ENCODE peak calls at places on chromosomes 6 and 20, in seven cellular contexts. Z is activated T-helper 1 cell treated with anti-CD3 and anti-CD28 coated beads, Interleukin-2, amount 50 U/mL, for 16 hours; X is upper lobe of right lung; B is iris pigment epithelial cell; T is activated gamma-delta T cell treated with Interleukin-2 at 50 U/mL for 16 hours; U is body of pancreas; F is NT2/D1. Y is an unnamed sample.

GRCh38 chr6:67683960-67684359 is 951.1 kb upstream of the ADGRB3 start:
- DNase-seq in X (no peak), B (peak; percentile 77), Z (no peak), U (no peak), T (no peak), F (no peak), Y (no peak)

GRCh38 chr20:18019068-18019467 is 38.6 kb downstream of the OVOL2 start:
- DNase-seq in T (peak; percentile 7), U (no peak), F (peak; percentile 27), X (no peak), B (peak; percentile 52), Z (no peak), Y (no peak)

GRCh38 chr6:1392813-1393640 is 3.7 kb downstream of the FOXF2 start:
- DNase-seq in X (no peak), T (no peak), U (no peak), B (peak; percentile 50), F (no peak), Z (no peak), Y (no peak)

GRCh38 chr6:35492664-35493284 is 4.1 kb downstream of the TEAD3 start:
- DNase-seq in Z (no peak), T (no peak), X (no peak), F (no peak), U (no peak), B (no peak), Y (no peak)

GRCh38 chr6:29813066-29813465 is 14.6 kb upstream of the HLA-G start:
- DNase-seq in Z (no peak), U (no peak), F (no peak), X (no peak), B (no peak), T (no peak), Y (no peak)

GRCh38 chr6:150299873-150300485 is 68.8 kb upstream of the IYD start:
- DNase-seq in U (peak; percentile 67), Z (no peak), F (no peak), T (no peak), X (no peak), B (no peak), Y (no peak)

GRCh38 chr6:109093732-109094131 is 914 bp downstream of the SESN1 start:
- DNase-seq in X (no peak), B (peak; percentile 16), U (no peak), T (no peak), F (no peak), Z (no peak), Y (no peak)

GRCh38 chr6:165618241-165618640 is 44.8 kb downstream of the PDE10A start:
- DNase-seq in Z (no peak), F (no peak), X (no peak), U (no peak), B (no peak), T (no peak), Y (no peak)